ENCODE peak calls at places on chromosomes 5 and 9, in seven cellular contexts. One of them, this sample, is unnamed. For H3K4me1, the result is how much of the 10 kb centered on the place peaks cover.

GRCh38 chr5:109485030-109485429 is 75.3 kb upstream of the PJA2 start:
- DNase-seq in GM12878: no peak
- DNase-seq in SK-N-SH: peak
- DNase-seq in H1: no peak
- DNase-seq in HepG2: peak
- DNase-seq in K562: peak
- DNase-seq in HCT116: no peak
- DNase-seq in this sample: no peak

GRCh38 chr9:84978761-84979160 is 309.2 kb downstream of the NTRK2 start:
- DNase-seq in HepG2: no peak
- DNase-seq in GM12878: no peak
- DNase-seq in HCT116: no peak
- DNase-seq in SK-N-SH: no peak
- DNase-seq in K562: no peak
- DNase-seq in H1: no peak
- DNase-seq in this sample: no peak

GRCh38 chr9:132697230-132697629 is 27.0 kb downstream of the GTF3C4 start:
- DNase-seq in SK-N-SH: no peak
- DNase-seq in H1: no peak
- DNase-seq in GM12878: no peak
- DNase-seq in HepG2: no peak
- DNase-seq in K562: no peak
- DNase-seq in HCT116: peak
- DNase-seq in this sample: no peak

GRCh38 chr5:6785161-6785860 is 72.1 kb downstream of the TENT4A start:
- DNase-seq in GM12878: no peak
- DNase-seq in HCT116: no peak
- DNase-seq in HepG2: no peak
- DNase-seq in H1: no peak
- DNase-seq in SK-N-SH: no peak
- DNase-seq in K562: no peak
- DNase-seq in this sample: no peak

GRCh38 chr5:141850183-141850768 is 27.9 kb downstream of the PCDH1 start:
- DNase-seq in K562: peak
- DNase-seq in GM12878: no peak
- DNase-seq in HepG2: no peak
- DNase-seq in H1: no peak
- DNase-seq in HCT116: no peak
- DNase-seq in SK-N-SH: peak
- DNase-seq in this sample: no peak

GRCh38 chr5:174801798-174802197 is 77.4 kb downstream of the MSX2 start:
- DNase-seq in GM12878: no peak
- DNase-seq in HepG2: no peak
- DNase-seq in H1: no peak
- DNase-seq in SK-N-SH: no peak
- DNase-seq in K562: no peak
- DNase-seq in HCT116: no peak
- DNase-seq in this sample: no peak

GRCh38 chr9:137534256-137535119 is 15.7 kb downstream of the PNPLA7 start:
- DNase-seq in K562: peak
- DNase-seq in SK-N-SH: peak
- DNase-seq in H1: no peak
- DNase-seq in HCT116: peak
- DNase-seq in GM12878: no peak
- DNase-seq in HepG2: peak
- DNase-seq in this sample: peak

GRCh38 chr9:132141364-132141947 is 20.4 kb upstream of the NTNG2 start:
- DNase-seq in K562: no peak
- DNase-seq in GM12878: no peak
- DNase-seq in H1: no peak
- DNase-seq in HepG2: no peak
- DNase-seq in SK-N-SH: no peak
- DNase-seq in HCT116: no peak
- DNase-seq in this sample: no peak

GRCh38 chr5:82327961-82328360 is 49.8 kb upstream of the RPS23 start:
- DNase-seq in HepG2: no peak
- DNase-seq in H1: no peak
- DNase-seq in SK-N-SH: no peak
- DNase-seq in K562: no peak
- DNase-seq in HCT116: no peak
- DNase-seq in GM12878: no peak
- DNase-seq in this sample: no peak

GRCh38 chr5:107717816-107718215 is 47.1 kb upstream of the EFNA5 start:
- DNase-seq in HCT116: no peak
- DNase-seq in GM12878: no peak
- DNase-seq in H1: no peak
- DNase-seq in SK-N-SH: no peak
- DNase-seq in K562: no peak
- DNase-seq in HepG2: no peak
- DNase-seq in this sample: no peak

GRCh38 chr5:151870820-151871219 is 53.8 kb downstream of the GLRA1 start:
- DNase-seq in HCT116: no peak
- DNase-seq in SK-N-SH: no peak
- DNase-seq in K562: peak
- DNase-seq in GM12878: no peak
- DNase-seq in HepG2: no peak
- DNase-seq in H1: no peak
- DNase-seq in this sample: no peak

GRCh38 chr9:117734523-117735314 is 30.5 kb downstream of the TLR4 start:
- DNase-seq in SK-N-SH: no peak
- DNase-seq in HCT116: no peak
- DNase-seq in GM12878: no peak
- DNase-seq in HepG2: no peak
- DNase-seq in H1: no peak
- DNase-seq in K562: no peak
- DNase-seq in this sample: no peak

GRCh38 chr5:124544366-124545055 is 201.9 kb downstream of the ZNF608 start:
- DNase-seq in SK-N-SH: no peak
- DNase-seq in GM12878: peak
- DNase-seq in HCT116: peak
- DNase-seq in HepG2: peak
- DNase-seq in K562: no peak
- DNase-seq in H1: no peak
- DNase-seq in this sample: no peak

GRCh38 chr5:124546643-124547042 is 199.8 kb downstream of the ZNF608 start:
- DNase-seq in HepG2: no peak
- DNase-seq in K562: peak
- DNase-seq in SK-N-SH: no peak
- DNase-seq in GM12878: no peak
- DNase-seq in H1: no peak
- DNase-seq in HCT116: no peak
- DNase-seq in this sample: no peak
- TF ChIP-seq YY1 in HepG2: no peak
- TF ChIP-seq YY1 in K562: no peak
- TF ChIP-seq YY1 in SK-N-SH: no peak
- TF ChIP-seq YY1 in GM12878: no peak
- TF ChIP-seq YY1 in H1: no peak
- TF ChIP-seq YY1 in HCT116: no peak
- TF ChIP-seq YY1 in this sample: no peak

GRCh38 chr5:56670916-56671315 is 144.4 kb upstream of the MAP3K1 start:
- DNase-seq in K562: no peak
- DNase-seq in H1: no peak
- DNase-seq in HCT116: no peak
- DNase-seq in SK-N-SH: no peak
- DNase-seq in HepG2: no peak
- DNase-seq in GM12878: no peak
- DNase-seq in this sample: no peak
- H3K4me1 ChIP-seq in K562: under half
- H3K4me1 ChIP-seq in H1: under half
- H3K4me1 ChIP-seq in HCT116: under half
- H3K4me1 ChIP-seq in SK-N-SH: under half
- H3K4me1 ChIP-seq in HepG2: under half
- H3K4me1 ChIP-seq in GM12878: under half
- H3K4me1 ChIP-seq in this sample: under half

DNA sequence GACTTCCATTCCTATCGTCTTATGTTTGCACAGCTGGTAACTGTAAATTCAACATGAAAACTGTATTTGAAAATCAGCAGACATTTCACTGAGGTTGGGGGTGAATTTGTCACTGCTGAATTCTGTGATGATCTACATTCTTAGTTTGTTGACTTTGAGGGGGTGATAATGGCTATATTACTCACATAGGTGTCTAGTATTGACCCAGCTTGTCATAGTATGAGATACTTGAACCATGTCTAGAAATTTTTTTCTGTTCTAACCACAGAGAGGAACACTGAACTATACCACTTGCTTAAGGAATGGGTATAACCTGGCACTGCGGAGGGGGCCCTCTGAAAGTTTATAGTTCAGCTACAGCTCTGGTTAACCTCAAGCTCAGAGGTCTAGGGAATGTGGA is 313.3 kb downstream of the PIK3R1 start:
- DNase-seq in HepG2: no peak
- DNase-seq in K562: no peak
- DNase-seq in GM12878: no peak
- DNase-seq in SK-N-SH: no peak
- DNase-seq in H1: no peak
- DNase-seq in HCT116: no peak
- DNase-seq in this sample: no peak
- TF ChIP-seq YY1 in HepG2: no peak
- TF ChIP-seq YY1 in K562: no peak
- TF ChIP-seq YY1 in GM12878: no peak
- TF ChIP-seq YY1 in SK-N-SH: no peak
- TF ChIP-seq YY1 in H1: no peak
- TF ChIP-seq YY1 in HCT116: no peak
- TF ChIP-seq YY1 in this sample: no peak

DNA sequence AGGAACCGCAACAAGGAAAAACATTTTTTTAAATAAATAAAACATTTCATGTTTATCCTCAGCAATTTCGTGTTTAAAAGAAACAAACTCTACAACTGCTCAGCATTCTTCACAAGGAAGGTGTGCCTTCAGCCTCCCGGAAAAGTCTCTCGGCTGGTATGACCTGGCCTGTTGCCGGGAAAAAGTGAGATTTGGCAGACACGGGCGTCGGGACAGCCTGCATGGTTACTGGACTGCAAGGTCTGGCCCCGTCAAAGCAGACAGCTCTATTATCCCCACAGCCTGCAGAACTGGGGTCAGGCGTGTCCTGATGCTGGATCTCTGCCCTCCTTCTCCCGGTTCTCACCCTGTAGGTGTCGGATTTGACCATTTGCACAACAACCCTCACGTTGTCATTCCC is 120.3 kb upstream of the SPATA31C2 start:
- DNase-seq in SK-N-SH: no peak
- DNase-seq in HCT116: no peak
- DNase-seq in GM12878: no peak
- DNase-seq in K562: no peak
- DNase-seq in H1: no peak
- DNase-seq in HepG2: no peak
- DNase-seq in this sample: no peak
- H3K4me1 ChIP-seq in SK-N-SH: under half
- H3K4me1 ChIP-seq in HCT116: under half
- H3K4me1 ChIP-seq in GM12878: under half
- H3K4me1 ChIP-seq in K562: under half
- H3K4me1 ChIP-seq in H1: under half
- H3K4me1 ChIP-seq in HepG2: under half
- H3K4me1 ChIP-seq in this sample: under half

DNA sequence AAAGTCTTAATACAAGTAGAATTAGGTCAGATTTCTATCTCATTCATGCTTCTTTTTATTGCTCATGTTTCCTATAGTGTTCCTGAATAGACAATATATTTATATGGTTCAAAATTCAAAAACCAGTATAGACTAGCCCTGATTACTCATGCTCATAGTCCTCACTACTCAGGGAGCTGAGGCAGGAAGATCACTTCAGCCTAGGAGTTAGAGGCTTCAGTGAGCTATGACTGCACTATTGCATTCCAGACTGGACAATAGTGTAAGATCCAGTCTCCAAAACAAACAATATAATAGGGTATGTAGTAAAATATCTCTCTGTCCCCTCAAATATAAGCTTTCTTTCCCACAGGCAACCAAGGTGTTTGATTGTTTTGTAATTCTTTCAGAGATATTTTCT is 2.4 kb downstream of the ANKRD31 start:
- DNase-seq in K562: no peak
- DNase-seq in HCT116: no peak
- DNase-seq in HepG2: no peak
- DNase-seq in SK-N-SH: no peak
- DNase-seq in H1: no peak
- DNase-seq in GM12878: no peak
- DNase-seq in this sample: no peak
- TF ChIP-seq YY1 in K562: no peak
- TF ChIP-seq YY1 in HCT116: no peak
- TF ChIP-seq YY1 in HepG2: no peak
- TF ChIP-seq YY1 in SK-N-SH: no peak
- TF ChIP-seq YY1 in H1: no peak
- TF ChIP-seq YY1 in GM12878: no peak
- TF ChIP-seq YY1 in this sample: no peak

DNA sequence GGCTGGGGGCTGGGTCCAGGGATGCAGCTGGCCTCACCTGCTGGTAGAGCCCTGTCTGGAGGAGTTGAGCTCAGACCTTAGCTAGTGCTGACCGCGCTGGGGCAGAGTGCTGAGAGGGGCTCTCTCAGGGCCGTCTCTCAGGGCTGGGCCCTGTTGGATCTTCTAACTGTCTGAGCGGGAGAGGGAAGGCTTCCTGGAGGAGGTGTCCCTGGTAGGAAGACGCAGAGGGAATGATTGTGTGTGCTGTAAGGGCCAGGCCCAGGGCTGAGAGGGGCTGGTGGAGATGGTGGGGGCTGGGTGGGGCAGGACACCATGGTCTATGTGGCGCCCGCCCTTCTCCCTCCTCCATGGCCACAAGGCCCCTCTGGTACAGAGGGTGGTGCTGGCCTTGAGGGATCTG is 55.0 kb downstream of the RXRA start:
- DNase-seq in H1: no peak
- DNase-seq in SK-N-SH: no peak
- DNase-seq in K562: no peak
- DNase-seq in HCT116: no peak
- DNase-seq in HepG2: no peak
- DNase-seq in GM12878: no peak
- DNase-seq in this sample: no peak
- H3K4me1 ChIP-seq in H1: under half
- H3K4me1 ChIP-seq in SK-N-SH: half or more
- H3K4me1 ChIP-seq in K562: half or more
- H3K4me1 ChIP-seq in HCT116: half or more
- H3K4me1 ChIP-seq in HepG2: under half
- H3K4me1 ChIP-seq in GM12878: under half
- H3K4me1 ChIP-seq in this sample: under half

DNA sequence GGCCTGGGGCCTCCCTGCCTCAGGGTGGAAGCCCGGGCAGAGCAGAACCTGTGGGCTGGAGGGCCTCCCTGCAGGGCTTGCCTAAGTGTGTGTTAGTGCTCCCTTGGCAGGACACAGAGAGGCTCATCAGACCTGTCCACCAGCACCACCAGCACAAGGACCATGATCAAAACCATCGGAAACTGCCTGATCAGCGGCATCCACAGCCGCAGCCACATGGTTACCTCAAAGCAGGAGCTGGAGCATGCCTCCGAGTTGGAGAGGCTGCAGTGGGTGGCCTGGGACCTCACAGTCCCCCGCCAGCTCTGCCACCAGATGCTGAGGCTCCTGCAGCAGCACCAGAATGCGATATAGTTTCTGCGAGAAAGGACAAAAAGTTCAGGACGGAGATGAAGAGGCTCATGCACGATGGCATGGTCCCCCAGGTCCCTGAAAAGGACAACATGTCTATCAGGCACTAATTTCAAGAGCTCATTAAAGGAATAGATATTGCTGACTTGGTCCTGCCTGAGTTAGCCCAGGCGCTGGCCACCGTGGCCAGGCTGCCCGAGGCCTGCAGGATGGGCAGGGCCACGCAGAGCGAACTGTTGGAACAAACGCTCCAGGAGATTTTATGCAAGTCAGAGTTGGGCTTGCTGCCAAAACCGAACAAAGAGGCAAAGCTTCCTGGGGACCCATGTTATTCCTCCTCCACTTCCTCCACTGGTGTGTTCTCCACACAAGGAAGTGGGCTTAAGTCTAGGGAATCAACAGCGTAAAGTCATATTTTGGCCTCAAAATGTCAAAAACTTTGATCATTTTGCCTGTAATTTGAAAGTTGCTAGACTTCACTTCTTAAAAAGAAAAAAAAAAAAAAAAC is 72.5 kb downstream of the PTPDC1 start:
- DNase-seq in SK-N-SH: no peak
- DNase-seq in GM12878: no peak
- DNase-seq in H1: no peak
- DNase-seq in HepG2: peak
- DNase-seq in K562: peak
- DNase-seq in HCT116: no peak
- DNase-seq in this sample: no peak
- TF ChIP-seq YY1 in SK-N-SH: no peak
- TF ChIP-seq YY1 in GM12878: no peak
- TF ChIP-seq YY1 in H1: no peak
- TF ChIP-seq YY1 in HepG2: no peak
- TF ChIP-seq YY1 in K562: peak
- TF ChIP-seq YY1 in HCT116: no peak
- TF ChIP-seq YY1 in this sample: no peak

This sample was measured in NT2/D1.